ENCODE peak calls at places on chromosomes 12 and 14, in seven cellular contexts. One of them, this sample, is unnamed.

GRCh38 chr14:28769358-28769757 is 2.8 kb downstream of the FOXG1 start:
- DNase-seq in adrenal gland: no peak
- DNase-seq in thyroid gland: no peak
- DNase-seq in sigmoid colon: no peak
- DNase-seq in Peyer's patch: no peak
- DNase-seq in esophagus muscularis mucosa: no peak
- DNase-seq in IMR-90: no peak
- DNase-seq in this sample: no peak

GRCh38 chr12:88391556-88391955 is 188.7 kb downstream of the KITLG start:
- DNase-seq in adrenal gland: peak
- DNase-seq in thyroid gland: no peak
- DNase-seq in sigmoid colon: no peak
- DNase-seq in Peyer's patch: no peak
- DNase-seq in esophagus muscularis mucosa: no peak
- DNase-seq in IMR-90: peak
- DNase-seq in this sample: no peak

GRCh38 chr14:74867673-74868072 is 8.3 kb downstream of the PROX2 start:
- DNase-seq in adrenal gland: no peak
- DNase-seq in thyroid gland: no peak
- DNase-seq in sigmoid colon: peak
- DNase-seq in Peyer's patch: peak
- DNase-seq in esophagus muscularis mucosa: no peak
- DNase-seq in IMR-90: peak
- DNase-seq in this sample: no peak

GRCh38 chr14:34770901-34771300 is 56.5 kb upstream of the CFL2 start:
- DNase-seq in adrenal gland: no peak
- DNase-seq in thyroid gland: no peak
- DNase-seq in sigmoid colon: no peak
- DNase-seq in Peyer's patch: no peak
- DNase-seq in esophagus muscularis mucosa: no peak
- DNase-seq in IMR-90: no peak
- DNase-seq in this sample: no peak

GRCh38 chr12:131345521-131346436 is 365.1 kb upstream of the SFSWAP start:
- DNase-seq in adrenal gland: no peak
- DNase-seq in thyroid gland: no peak
- DNase-seq in sigmoid colon: no peak
- DNase-seq in Peyer's patch: no peak
- DNase-seq in esophagus muscularis mucosa: no peak
- DNase-seq in IMR-90: no peak
- DNase-seq in this sample: no peak

GRCh38 chr12:103725398-103725797 is 115.6 kb downstream of the NT5DC3 start:
- DNase-seq in adrenal gland: no peak
- DNase-seq in thyroid gland: no peak
- DNase-seq in sigmoid colon: no peak
- DNase-seq in Peyer's patch: no peak
- DNase-seq in esophagus muscularis mucosa: no peak
- DNase-seq in IMR-90: no peak
- DNase-seq in this sample: no peak

GRCh38 chr12:20798561-20798960 is 11.9 kb upstream of the SLCO1B3 start:
- DNase-seq in adrenal gland: no peak
- DNase-seq in thyroid gland: no peak
- DNase-seq in sigmoid colon: no peak
- DNase-seq in Peyer's patch: no peak
- DNase-seq in esophagus muscularis mucosa: no peak
- DNase-seq in IMR-90: no peak
- DNase-seq in this sample: peak

GRCh38 chr14:34843011-34843554 is 32.1 kb downstream of the BAZ1A start:
- DNase-seq in adrenal gland: no peak
- DNase-seq in thyroid gland: no peak
- DNase-seq in sigmoid colon: no peak
- DNase-seq in Peyer's patch: no peak
- DNase-seq in esophagus muscularis mucosa: no peak
- DNase-seq in IMR-90: peak
- DNase-seq in this sample: peak

GRCh38 chr14:29240046-29240445 is 473.5 kb downstream of the FOXG1 start:
- DNase-seq in adrenal gland: no peak
- DNase-seq in thyroid gland: no peak
- DNase-seq in sigmoid colon: no peak
- DNase-seq in Peyer's patch: no peak
- DNase-seq in esophagus muscularis mucosa: no peak
- DNase-seq in IMR-90: peak
- DNase-seq in this sample: no peak

GRCh38 chr14:77275041-77275854 is 4.2 kb upstream of the NGB start:
- DNase-seq in adrenal gland: no peak
- DNase-seq in thyroid gland: no peak
- DNase-seq in sigmoid colon: no peak
- DNase-seq in Peyer's patch: no peak
- DNase-seq in esophagus muscularis mucosa: no peak
- DNase-seq in IMR-90: no peak
- DNase-seq in this sample: no peak

GRCh38 chr12:118307069-118307954 is 65.4 kb downstream of the TAOK3 start:
- DNase-seq in adrenal gland: peak
- DNase-seq in thyroid gland: no peak
- DNase-seq in sigmoid colon: no peak
- DNase-seq in Peyer's patch: no peak
- DNase-seq in esophagus muscularis mucosa: no peak
- DNase-seq in IMR-90: peak
- DNase-seq in this sample: no peak

GRCh38 chr14:68747366-68747765 is 45.5 kb downstream of the ZFP36L1 start:
- DNase-seq in adrenal gland: no peak
- DNase-seq in thyroid gland: no peak
- DNase-seq in sigmoid colon: no peak
- DNase-seq in Peyer's patch: no peak
- DNase-seq in esophagus muscularis mucosa: no peak
- DNase-seq in IMR-90: no peak
- DNase-seq in this sample: no peak

GRCh38 chr14:91946313-91947195 is 940 bp downstream of the FBLN5 start:
- DNase-seq in adrenal gland: no peak
- DNase-seq in thyroid gland: peak
- DNase-seq in sigmoid colon: no peak
- DNase-seq in Peyer's patch: no peak
- DNase-seq in esophagus muscularis mucosa: no peak
- DNase-seq in IMR-90: peak
- DNase-seq in this sample: no peak

GRCh38 chr14:104843442-104844305 is 21.4 kb upstream of the CEP170B start:
- DNase-seq in adrenal gland: no peak
- DNase-seq in thyroid gland: peak
- DNase-seq in sigmoid colon: peak
- DNase-seq in Peyer's patch: no peak
- DNase-seq in esophagus muscularis mucosa: no peak
- DNase-seq in IMR-90: no peak
- DNase-seq in this sample: no peak

GRCh38 chr12:6819069-6820030 is 2.3 kb upstream of the GPR162 start:
- DNase-seq in adrenal gland: no peak
- DNase-seq in thyroid gland: no peak
- DNase-seq in sigmoid colon: no peak
- DNase-seq in Peyer's patch: no peak
- DNase-seq in esophagus muscularis mucosa: no peak
- DNase-seq in IMR-90: no peak
- DNase-seq in this sample: no peak

GRCh38 chr12:92759634-92760268 is 57.0 kb downstream of the PLEKHG7 start:
- DNase-seq in adrenal gland: peak
- DNase-seq in thyroid gland: no peak
- DNase-seq in sigmoid colon: no peak
- DNase-seq in Peyer's patch: no peak
- DNase-seq in esophagus muscularis mucosa: no peak
- DNase-seq in IMR-90: peak
- DNase-seq in this sample: no peak

GRCh38 chr12:119644930-119645329 is 23.0 kb upstream of the PRKAB1 start:
- DNase-seq in adrenal gland: no peak
- DNase-seq in thyroid gland: no peak
- DNase-seq in sigmoid colon: no peak
- DNase-seq in Peyer's patch: no peak
- DNase-seq in esophagus muscularis mucosa: no peak
- DNase-seq in IMR-90: no peak
- DNase-seq in this sample: no peak

GRCh38 chr14:94690486-94690885 is 78.3 kb downstream of the SERPINA3 start:
- DNase-seq in adrenal gland: no peak
- DNase-seq in thyroid gland: no peak
- DNase-seq in sigmoid colon: peak
- DNase-seq in Peyer's patch: no peak
- DNase-seq in esophagus muscularis mucosa: no peak
- DNase-seq in IMR-90: no peak
- DNase-seq in this sample: no peak

GRCh38 chr14:81818271-81818670 is 284.6 kb upstream of the SEL1L start:
- DNase-seq in adrenal gland: no peak
- DNase-seq in thyroid gland: no peak
- DNase-seq in sigmoid colon: no peak
- DNase-seq in Peyer's patch: no peak
- DNase-seq in esophagus muscularis mucosa: no peak
- DNase-seq in IMR-90: no peak
- DNase-seq in this sample: no peak

GRCh38 chr12:7142057-7142644 is 12.0 kb downstream of the CLSTN3 start:
- DNase-seq in adrenal gland: peak
- DNase-seq in thyroid gland: peak
- DNase-seq in sigmoid colon: no peak
- DNase-seq in Peyer's patch: peak
- DNase-seq in esophagus muscularis mucosa: no peak
- DNase-seq in IMR-90: peak
- DNase-seq in this sample: peak

GRCh38 chr12:66188584-66189475 is at the start of gene IRAK3:
- DNase-seq in adrenal gland: peak
- DNase-seq in thyroid gland: peak
- DNase-seq in sigmoid colon: peak
- DNase-seq in Peyer's patch: peak
- DNase-seq in esophagus muscularis mucosa: peak
- DNase-seq in IMR-90: peak
- DNase-seq in this sample: peak
- TF ChIP-seq POLR2A in adrenal gland: peak
- TF ChIP-seq POLR2A in thyroid gland: no peak
- TF ChIP-seq POLR2A in sigmoid colon: peak
- TF ChIP-seq POLR2A in Peyer's patch: peak
- TF ChIP-seq POLR2A in esophagus muscularis mucosa: peak
- TF ChIP-seq POLR2A in IMR-90: no peak
- TF ChIP-seq POLR2A in this sample: peak

GRCh38 chr14:64337901-64338615 is 43.9 kb upstream of the ESR2 start:
- DNase-seq in adrenal gland: peak
- DNase-seq in thyroid gland: peak
- DNase-seq in sigmoid colon: no peak
- DNase-seq in Peyer's patch: peak
- DNase-seq in esophagus muscularis mucosa: peak
- DNase-seq in IMR-90: peak
- DNase-seq in this sample: peak
- TF ChIP-seq POLR2A in adrenal gland: no peak
- TF ChIP-seq POLR2A in thyroid gland: no peak
- TF ChIP-seq POLR2A in sigmoid colon: no peak
- TF ChIP-seq POLR2A in Peyer's patch: no peak
- TF ChIP-seq POLR2A in esophagus muscularis mucosa: no peak
- TF ChIP-seq POLR2A in IMR-90: no peak
- TF ChIP-seq POLR2A in this sample: peak

GRCh38 chr12:52900166-52900895 is 4.5 kb downstream of the KRT8 start:
- DNase-seq in adrenal gland: no peak
- DNase-seq in thyroid gland: no peak
- DNase-seq in sigmoid colon: no peak
- DNase-seq in Peyer's patch: no peak
- DNase-seq in esophagus muscularis mucosa: no peak
- DNase-seq in IMR-90: no peak
- DNase-seq in this sample: no peak
- TF ChIP-seq POLR2A in adrenal gland: no peak
- TF ChIP-seq POLR2A in thyroid gland: no peak
- TF ChIP-seq POLR2A in sigmoid colon: no peak
- TF ChIP-seq POLR2A in Peyer's patch: no peak
- TF ChIP-seq POLR2A in esophagus muscularis mucosa: no peak
- TF ChIP-seq POLR2A in IMR-90: no peak
- TF ChIP-seq POLR2A in this sample: no peak

DNA sequence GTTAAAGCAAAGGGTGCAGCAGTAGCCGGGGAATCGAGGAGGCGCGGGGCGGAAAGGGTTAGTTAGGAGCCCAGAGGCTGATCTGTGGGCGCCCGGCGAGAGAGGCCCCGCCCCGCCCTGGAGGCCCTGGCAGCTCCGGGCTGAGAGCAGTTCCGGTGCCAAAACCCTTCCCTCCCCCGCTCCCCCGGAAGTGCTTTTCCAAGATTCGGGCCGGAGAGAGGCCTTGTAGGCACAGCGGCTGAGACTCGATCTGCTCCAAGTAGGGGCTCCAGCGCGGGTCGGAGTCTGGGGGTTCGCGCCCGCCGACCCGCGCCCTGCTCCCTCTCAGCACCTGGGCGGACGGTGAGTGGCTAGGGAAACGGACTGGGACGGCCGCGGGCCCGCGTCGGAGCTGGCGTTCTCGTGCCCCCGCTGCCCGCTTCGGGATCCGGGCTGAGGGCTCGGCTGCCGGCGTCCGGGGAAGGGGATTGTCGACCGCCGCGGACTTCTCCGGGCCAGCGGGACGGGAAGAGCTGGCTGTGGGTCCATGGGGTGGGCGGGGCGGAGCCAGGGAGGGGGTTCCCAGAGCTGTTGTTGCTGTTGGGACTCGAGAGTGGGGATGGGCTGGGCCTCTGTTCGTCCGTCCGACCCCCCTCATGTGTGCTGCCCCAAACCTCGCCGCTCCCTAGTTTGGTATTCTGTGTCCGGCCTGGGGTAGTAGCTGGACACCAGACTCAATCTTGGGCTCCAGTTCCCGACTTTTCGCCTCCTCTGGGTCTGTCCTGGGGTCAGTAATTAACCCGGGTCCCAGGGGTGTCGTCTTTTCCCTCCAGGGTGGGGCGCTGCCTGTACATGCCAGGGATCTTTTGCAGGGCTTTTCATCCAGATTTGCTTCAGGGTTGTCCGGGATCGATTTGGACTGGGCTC is at the start of gene FRS2:
- DNase-seq in adrenal gland: peak
- DNase-seq in thyroid gland: peak
- DNase-seq in sigmoid colon: peak
- DNase-seq in Peyer's patch: peak
- DNase-seq in esophagus muscularis mucosa: peak
- DNase-seq in IMR-90: peak
- DNase-seq in this sample: peak
- TF ChIP-seq POLR2A in adrenal gland: peak
- TF ChIP-seq POLR2A in thyroid gland: no peak
- TF ChIP-seq POLR2A in sigmoid colon: peak
- TF ChIP-seq POLR2A in Peyer's patch: peak
- TF ChIP-seq POLR2A in esophagus muscularis mucosa: peak
- TF ChIP-seq POLR2A in IMR-90: peak
- TF ChIP-seq POLR2A in this sample: peak

DNA sequence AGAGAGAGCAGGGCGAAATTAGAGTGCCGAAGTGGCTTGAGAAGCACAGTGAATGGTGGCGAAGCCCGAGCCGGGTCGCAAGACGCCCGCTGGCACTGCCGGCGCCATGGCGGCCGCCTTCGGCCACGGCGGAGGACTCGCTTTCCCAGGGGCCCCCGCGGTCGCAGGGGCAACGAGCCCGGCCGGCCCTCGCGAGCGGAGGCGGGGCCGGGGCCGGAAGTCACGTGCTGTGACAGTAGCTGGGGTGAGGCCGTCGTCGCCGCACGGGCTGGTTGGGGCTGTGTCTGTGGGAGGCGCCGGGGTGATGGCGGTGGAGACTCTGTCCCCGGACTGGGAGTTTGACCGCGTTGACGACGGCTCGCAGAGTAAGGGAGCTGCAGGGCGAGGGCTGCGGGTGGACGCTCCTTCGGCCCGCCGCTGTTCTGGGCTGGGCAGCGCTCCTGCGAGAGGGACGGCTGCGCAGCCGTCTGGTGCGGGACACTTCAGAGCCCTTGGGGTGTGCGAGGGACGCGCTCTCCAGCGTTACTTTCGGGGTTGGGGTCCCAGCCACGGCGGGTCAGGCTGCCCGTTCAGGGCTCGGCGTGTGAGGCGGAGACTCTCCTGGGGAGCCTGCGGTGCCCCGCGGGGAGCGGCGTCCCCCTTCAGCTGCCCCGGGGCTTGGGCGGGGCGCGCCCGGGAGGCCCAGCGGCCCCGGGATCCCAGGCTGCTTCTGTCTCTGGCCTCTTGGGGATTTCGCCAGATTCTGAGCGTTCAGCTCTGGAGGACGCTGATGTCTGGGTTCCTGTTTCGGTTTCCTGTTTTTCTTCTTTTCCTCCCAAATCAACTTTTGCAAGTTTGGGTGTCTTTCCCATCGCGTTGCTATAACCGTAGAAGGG is at the start of gene WASHC4:
- DNase-seq in adrenal gland: peak
- DNase-seq in thyroid gland: peak
- DNase-seq in sigmoid colon: peak
- DNase-seq in Peyer's patch: peak
- DNase-seq in esophagus muscularis mucosa: peak
- DNase-seq in IMR-90: peak
- DNase-seq in this sample: peak
- TF ChIP-seq POLR2A in adrenal gland: peak
- TF ChIP-seq POLR2A in thyroid gland: peak
- TF ChIP-seq POLR2A in sigmoid colon: peak
- TF ChIP-seq POLR2A in Peyer's patch: peak
- TF ChIP-seq POLR2A in esophagus muscularis mucosa: peak
- TF ChIP-seq POLR2A in IMR-90: peak
- TF ChIP-seq POLR2A in this sample: peak

This sample was measured in erythroblast.